ENCODE peak calls at places on chromosomes 2 and 18, in seven cellular contexts. T is prostate gland, R is stomach, J is HCT116, F is sigmoid colon, W is brain microvascular endothelial cell, C is transverse colon. Z is an unnamed sample.

GRCh38 chr2:41187683-41188082 is 735.8 kb upstream of the SLC8A1 start:
- DNase-seq in T (no peak), R (no peak), J (no peak), F (no peak), W (no peak), C (no peak), Z (no peak)

GRCh38 chr2:117693166-117693565 is 121.3 kb upstream of the DDX18 start:
- DNase-seq in T (no peak), R (no peak), J (no peak), F (no peak), W (no peak), C (no peak), Z (no peak)

GRCh38 chr18:3236470-3236869 is 11.1 kb upstream of the MYL12A start:
- DNase-seq in T (no peak), R (no peak), J (no peak), F (no peak), W (no peak), C (no peak), Z (no peak)

GRCh38 chr2:1869987-1870386 is 125.7 kb upstream of the PXDN start:
- DNase-seq in T (no peak), R (no peak), J (no peak), F (no peak), W (no peak), C (no peak), Z (no peak)

GRCh38 chr2:109285244-109285651 is 156.2 kb downstream of the SH3RF3 start:
- DNase-seq in T (no peak), R (no peak), J (no peak), F (peak), W (peak), C (no peak), Z (no peak)

GRCh38 chr2:205934443-205934842 is 151.5 kb downstream of the INO80D start:
- DNase-seq in T (no peak), R (no peak), J (peak), F (no peak), W (no peak), C (no peak), Z (no peak)

GRCh38 chr2:10162586-10163497 is 40.3 kb downstream of the RRM2 start:
- DNase-seq in T (no peak), R (no peak), J (no peak), F (no peak), W (no peak), C (no peak), Z (no peak)

GRCh38 chr2:196213252-196213651 is 41.9 kb upstream of the STK17B start:
- DNase-seq in T (no peak), R (no peak), J (no peak), F (no peak), W (no peak), C (no peak), Z (no peak)

GRCh38 chr2:171706152-171706803 is 19.0 kb downstream of the DYNC1I2 start:
- DNase-seq in T (no peak), R (no peak), J (no peak), F (no peak), W (no peak), C (no peak), Z (no peak)

GRCh38 chr2:70641263-70641784 is 87.7 kb upstream of the TGFA start:
- DNase-seq in T (no peak), R (no peak), J (no peak), F (no peak), W (peak), C (no peak), Z (no peak)

GRCh38 chr2:124822516-124822915 is 797.4 kb downstream of the CNTNAP5 start:
- DNase-seq in T (no peak), R (no peak), J (no peak), F (no peak), W (no peak), C (no peak), Z (no peak)

GRCh38 chr18:73684651-73685050 is 463.0 kb downstream of the FBXO15 start:
- DNase-seq in T (no peak), R (no peak), J (no peak), F (no peak), W (no peak), C (no peak), Z (no peak)

GRCh38 chr2:178327516-178327915 is 123.5 kb downstream of the PRKRA start:
- DNase-seq in T (no peak), R (no peak), J (no peak), F (no peak), W (no peak), C (no peak), Z (no peak)

GRCh38 chr18:49744395-49744987 is 68.8 kb downstream of the ACAA2 start:
- DNase-seq in T (no peak), R (no peak), J (no peak), F (no peak), W (no peak), C (no peak), Z (no peak)

GRCh38 chr2:191970867-191971266 is 124.0 kb upstream of the CAVIN2 start:
- DNase-seq in T (no peak), R (no peak), J (no peak), F (no peak), W (no peak), C (no peak), Z (no peak)

GRCh38 chr2:124283090-124283489 is 258.0 kb downstream of the CNTNAP5 start:
- DNase-seq in T (no peak), R (peak), J (no peak), F (no peak), W (no peak), C (no peak), Z (no peak)

GRCh38 chr2:172376505-172377125 is 50.8 kb upstream of the ITGA6 start:
- DNase-seq in T (no peak), R (peak), J (no peak), F (no peak), W (no peak), C (no peak), Z (no peak)

GRCh38 chr2:63743976-63744331 is 97.7 kb upstream of the UGP2 start:
- DNase-seq in T (no peak), R (no peak), J (no peak), F (no peak), W (no peak), C (no peak), Z (no peak)

GRCh38 chr18:73691624-73692023 is 456.0 kb downstream of the FBXO15 start:
- DNase-seq in T (no peak), R (no peak), J (no peak), F (no peak), W (no peak), C (no peak), Z (no peak)

GRCh38 chr2:155281907-155282306 is 583.4 kb downstream of the KCNJ3 start:
- DNase-seq in T (no peak), R (no peak), J (no peak), F (no peak), W (no peak), C (no peak), Z (no peak)

GRCh38 chr18:46356278-46357033 is 252.3 kb downstream of the HAUS1 start:
- DNase-seq in T (no peak), R (no peak), J (no peak), F (no peak), W (no peak), C (no peak), Z (no peak)

GRCh38 chr2:12587729-12588522 is 128.8 kb upstream of the TRIB2 start:
- DNase-seq in T (no peak), R (no peak), J (no peak), F (peak), W (peak), C (peak), Z (no peak)

GRCh38 chr2:39095624-39096023 is 25.2 kb downstream of the SOS1 start:
- DNase-seq in T (no peak), R (no peak), J (no peak), F (no peak), W (no peak), C (no peak), Z (no peak)

GRCh38 chr2:158339513-158339912 is 117.0 kb downstream of the CCDC148 start:
- DNase-seq in T (no peak), R (no peak), J (no peak), F (no peak), W (no peak), C (no peak), Z (no peak)

GRCh38 chr18:79345981-79346380 is 49.7 kb upstream of the NFATC1 start:
- DNase-seq in T (no peak), R (no peak), J (no peak), F (no peak), W (no peak), C (no peak), Z (no peak)

GRCh38 chr2:234495801-234496441 is 960 bp downstream of the ARL4C start:
- DNase-seq in T (peak), R (peak), J (no peak), F (no peak), W (peak), C (peak), Z (no peak)

GRCh38 chr18:55635439-55635838 is 47.4 kb upstream of the TCF4 start:
- DNase-seq in T (no peak), R (no peak), J (no peak), F (no peak), W (no peak), C (no peak), Z (no peak)

GRCh38 chr2:101135412-101136296 is 15.5 kb downstream of the TBC1D8 start:
- DNase-seq in T (no peak), R (peak), J (no peak), F (no peak), W (no peak), C (no peak), Z (no peak)

GRCh38 chr18:3029215-3029972 is 16.4 kb upstream of the LPIN2 start:
- DNase-seq in T (no peak), R (no peak), J (no peak), F (no peak), W (no peak), C (peak), Z (no peak)

GRCh38 chr2:130338793-130339345 is 3.8 kb upstream of the IMP4 start:
- DNase-seq in T (no peak), R (no peak), J (no peak), F (no peak), W (no peak), C (no peak), Z (no peak)

GRCh38 chr2:130336150-130336876 is 6.4 kb upstream of the IMP4 start:
- DNase-seq in T (no peak), R (no peak), J (no peak), F (no peak), W (no peak), C (no peak), Z (no peak)

GRCh38 chr2:130335226-130335625 is 7.5 kb upstream of the IMP4 start:
- DNase-seq in T (no peak), R (no peak), J (no peak), F (no peak), W (no peak), C (no peak), Z (no peak)

GRCh38 chr2:130337735-130338325 is 4.9 kb upstream of the IMP4 start:
- DNase-seq in T (no peak), R (no peak), J (no peak), F (no peak), W (peak), C (no peak), Z (no peak)

DNA sequence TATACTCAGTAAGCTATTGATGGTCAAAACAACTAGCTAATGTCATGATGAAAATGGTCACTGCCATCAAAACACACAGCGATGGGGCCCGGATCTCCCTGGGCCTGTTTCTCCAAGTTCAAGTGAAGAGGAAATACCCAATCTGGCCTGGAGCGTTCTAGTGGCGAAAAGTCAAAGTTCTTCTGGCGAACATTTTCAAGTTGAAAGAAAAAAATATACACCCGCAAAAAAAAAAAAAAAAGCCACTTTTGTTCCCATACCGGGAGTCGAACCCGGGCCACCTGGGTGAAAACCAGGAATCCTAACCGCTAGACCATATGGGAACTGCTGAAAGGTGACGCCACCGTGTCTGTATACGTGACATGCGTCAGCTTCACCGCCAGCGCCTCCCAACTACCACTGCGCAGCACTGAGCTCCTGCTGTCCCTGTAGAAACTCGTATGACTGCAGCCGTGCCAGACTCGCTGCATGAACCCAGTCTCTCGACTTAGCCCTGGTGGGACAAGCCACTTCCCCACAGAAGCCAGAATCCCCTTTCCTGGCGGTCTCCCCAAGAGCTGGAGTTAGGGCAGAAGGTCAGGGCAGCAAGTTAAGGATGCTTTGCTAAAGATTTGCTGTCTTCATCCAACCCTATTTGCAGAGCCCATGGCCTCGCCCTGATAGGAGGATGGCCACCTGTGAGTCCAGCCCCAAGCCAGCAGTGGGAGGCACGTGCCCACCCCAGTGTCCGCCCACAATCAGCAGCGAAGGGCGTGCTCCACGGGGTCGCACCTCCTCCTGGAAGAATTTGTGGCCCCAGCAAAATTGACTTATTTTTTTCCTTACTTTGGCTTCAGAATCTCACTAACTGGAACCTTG is 5.6 kb upstream of the IMP4 start:
- DNase-seq in T (peak), R (peak), J (peak), F (peak), W (peak), C (peak), Z (peak)
- TF ChIP-seq CTCF in T (no peak), R (no peak), J (no peak), F (no peak), W (no peak), C (no peak), Z (no peak)

DNA sequence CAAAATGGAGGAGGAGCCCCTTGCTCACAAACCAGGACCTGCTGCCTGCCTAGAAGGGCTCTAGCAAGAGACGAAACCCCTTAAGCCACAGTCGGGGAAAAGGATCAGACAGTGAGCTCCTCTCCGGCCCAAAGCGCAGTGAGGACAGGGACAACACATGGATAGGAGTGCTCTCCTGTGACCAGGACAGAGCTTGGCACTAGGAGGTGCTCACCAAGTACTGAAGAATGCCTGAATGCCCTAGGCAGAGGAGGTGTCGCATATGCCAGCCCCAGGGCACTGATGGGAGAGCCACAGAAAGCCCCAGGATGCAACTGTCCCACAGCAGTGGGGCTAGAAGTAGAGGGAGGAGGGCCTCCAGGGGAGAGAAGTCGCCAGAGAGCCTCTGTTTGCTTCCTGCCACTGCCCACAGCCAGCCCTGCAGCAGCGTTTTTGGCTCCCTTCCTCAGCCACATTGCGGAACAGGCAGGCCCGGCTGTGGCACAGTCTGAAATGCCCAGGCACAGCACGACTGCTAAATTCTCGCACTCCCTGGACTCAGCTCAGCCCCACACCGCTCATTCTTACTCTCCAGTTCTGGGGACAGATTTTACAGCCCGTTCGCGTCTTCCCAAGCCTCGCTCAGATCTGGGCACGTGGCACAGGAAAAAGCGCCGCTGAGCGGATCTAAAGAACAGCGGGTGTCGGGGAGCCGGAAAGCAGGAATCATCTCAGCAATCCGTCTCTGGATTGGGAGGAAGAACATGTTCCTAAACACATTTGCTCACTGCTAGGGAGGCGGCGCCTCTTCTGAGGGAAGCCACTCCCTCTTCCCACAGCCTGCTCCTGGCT is 98.7 kb upstream of the POU3F3 start:
- DNase-seq in T (no peak), R (no peak), J (no peak), F (no peak), W (no peak), C (no peak), Z (no peak)
- H3K27ac ChIP-seq in T (no peak), R (no peak), J (no peak), F (no peak), W (no peak), C (no peak), Z (no peak)

DNA sequence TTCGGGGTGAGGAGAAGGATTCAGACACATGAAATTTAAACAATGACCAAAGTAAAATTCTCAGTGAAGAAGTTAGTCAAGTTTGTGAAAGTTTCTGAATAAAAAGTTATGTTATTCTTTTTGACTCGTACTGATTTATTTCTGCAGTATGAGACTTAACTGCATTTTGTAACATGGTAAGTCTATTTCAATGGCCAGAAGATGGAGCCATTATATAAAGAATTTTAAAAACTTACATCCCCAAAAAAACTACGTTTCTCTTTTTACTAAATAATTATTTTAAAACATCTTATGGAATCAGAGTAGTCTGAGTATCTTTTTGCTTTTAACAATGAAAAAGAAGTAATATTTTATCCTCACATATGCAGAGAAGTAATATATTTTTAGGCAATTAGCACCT is 51.4 kb upstream of the SCN1A start:
- DNase-seq in T (no peak), R (no peak), J (no peak), F (no peak), W (no peak), C (no peak), Z (no peak)
- TF ChIP-seq CTCF in T (no peak), R (no peak), J (no peak), F (no peak), W (no peak), C (no peak), Z (no peak)

GRCh38 chr2:107467414-107467813 is 359.3 kb upstream of the RGPD4 start:
- DNase-seq in T (no peak), R (no peak), J (no peak), F (no peak), W (no peak), C (no peak), Z (no peak)
- H3K27ac ChIP-seq in T (no peak), R (no peak), J (no peak), F (no peak), W (no peak), C (no peak), Z (no peak)

GRCh38 chr2:44291281-44292248 is 16.3 kb downstream of the SLC3A1 start:
- DNase-seq in T (peak), R (peak), J (peak), F (no peak), W (peak), C (peak), Z (peak)
- TF ChIP-seq CTCF in T (peak), R (no peak), J (peak), F (peak), W (peak), C (peak), Z (peak)

GRCh38 chr2:11498126-11498473 is 32.1 kb upstream of the E2F6 start:
- DNase-seq in T (no peak), R (no peak), J (no peak), F (no peak), W (no peak), C (no peak), Z (no peak)

GRCh38 chr2:11496311-11496710 is 30.4 kb upstream of the E2F6 start:
- DNase-seq in T (no peak), R (no peak), J (no peak), F (no peak), W (no peak), C (no peak), Z (no peak)

GRCh38 chr2:11499081-11499743 is 33.3 kb upstream of the E2F6 start:
- DNase-seq in T (no peak), R (no peak), J (no peak), F (no peak), W (no peak), C (no peak), Z (no peak)

GRCh38 chr2:11500702-11501303 is 33.0 kb upstream of the GREB1 start:
- DNase-seq in T (no peak), R (no peak), J (no peak), F (no peak), W (no peak), C (no peak), Z (no peak)

DNA sequence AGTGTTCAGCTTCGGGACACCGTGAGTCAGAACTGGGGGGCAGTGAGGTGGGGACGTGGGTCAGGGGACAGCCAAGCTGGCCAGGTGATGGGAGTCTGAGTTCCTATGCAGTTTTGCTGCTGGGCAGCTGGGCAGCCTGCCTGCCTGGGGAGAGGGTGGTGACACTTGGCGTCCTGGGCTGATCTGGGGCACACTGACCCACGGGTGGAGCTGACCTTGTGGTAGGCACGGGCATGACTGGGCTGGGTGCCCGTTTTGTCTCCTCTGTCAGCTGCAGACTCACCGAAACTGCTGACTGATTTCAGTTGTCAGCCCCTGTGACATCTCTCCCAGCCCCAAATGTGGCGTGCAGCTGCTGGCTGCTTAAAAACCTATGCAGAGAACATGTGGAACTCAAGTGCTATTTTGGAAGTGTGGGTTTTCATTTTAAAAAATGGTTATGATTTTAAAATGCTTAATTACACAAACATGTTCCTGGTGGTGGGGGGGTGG is 32.6 kb upstream of the E2F6 start:
- DNase-seq in T (no peak), R (peak), J (no peak), F (peak), W (no peak), C (peak), Z (peak)
- H3K27ac ChIP-seq in T (no peak), R (peak), J (no peak), F (peak), W (no peak), C (no peak), Z (no peak)

GRCh38 chr2:226489765-226490164 is 309.9 kb downstream of the IRS1 start:
- DNase-seq in T (no peak), R (no peak), J (no peak), F (no peak), W (peak), C (no peak), Z (no peak)
- TF ChIP-seq CTCF in T (no peak), R (no peak), J (no peak), F (no peak), W (no peak), C (no peak), Z (no peak)

DNA sequence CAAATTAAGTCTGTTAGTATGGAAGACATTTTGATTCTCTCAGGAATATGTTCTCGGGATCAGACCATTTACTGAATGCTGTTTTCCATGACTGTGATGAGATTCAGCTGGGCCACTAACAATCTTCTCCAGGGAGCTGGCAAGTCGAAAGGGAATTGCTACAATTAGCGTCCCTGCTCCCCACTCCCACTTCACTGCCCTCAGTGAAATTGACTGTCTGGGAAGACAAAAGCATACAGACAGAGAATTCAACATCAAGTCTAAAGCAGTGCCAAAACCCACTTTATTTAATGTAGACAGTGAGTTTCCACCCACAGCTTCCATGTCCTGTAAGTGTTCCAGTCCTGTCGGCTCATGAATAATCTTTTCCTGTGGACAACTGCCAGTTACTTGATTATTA is 34.0 kb upstream of the COL3A1 start:
- DNase-seq in T (no peak), R (no peak), J (no peak), F (no peak), W (no peak), C (no peak), Z (no peak)
- H3K27ac ChIP-seq in T (no peak), R (peak), J (no peak), F (peak), W (no peak), C (peak), Z (peak)